ENCODE peak calls at places on chromosomes 13 and 19, in four cellular contexts. One of them, this sample, is unnamed.

GRCh38 chr13:66553391-66553790 is 676.7 kb downstream of the PCDH9 start:
- DNase-seq in K562: no peak
- DNase-seq in Panc1: no peak
- DNase-seq in HepG2: no peak
- DNase-seq in this sample: no peak

GRCh38 chr13:95641291-95641811 is 3.2 kb downstream of the DZIP1 start:
- DNase-seq in K562: no peak
- DNase-seq in HepG2: no peak
- DNase-seq in Panc1: no peak
- DNase-seq in this sample: no peak

GRCh38 chr13:71645467-71645866 is 221.5 kb downstream of the DACH1 start:
- DNase-seq in K562: no peak
- DNase-seq in HepG2: no peak
- DNase-seq in Panc1: no peak
- DNase-seq in this sample: no peak

GRCh38 chr19:11530432-11530831 is 1.5 kb upstream of the ECSIT start:
- DNase-seq in HepG2: peak
- DNase-seq in Panc1: peak
- DNase-seq in K562: peak
- DNase-seq in this sample: peak

GRCh38 chr19:15198006-15198356 is 2.8 kb downstream of the NOTCH3 start:
- DNase-seq in HepG2: no peak
- DNase-seq in K562: no peak
- DNase-seq in Panc1: no peak
- DNase-seq in this sample: no peak

GRCh38 chr13:27170521-27171243 is 929 bp downstream of the USP12 start:
- DNase-seq in Panc1: no peak
- DNase-seq in HepG2: peak
- DNase-seq in K562: peak
- DNase-seq in this sample: peak

GRCh38 chr13:42720116-42720857 is 61.1 kb upstream of the FAM216B start:
- DNase-seq in K562: peak
- DNase-seq in HepG2: peak
- DNase-seq in Panc1: peak
- DNase-seq in this sample: peak

GRCh38 chr19:4032436-4032835 is 24.9 kb downstream of the PIAS4 start:
- DNase-seq in HepG2: no peak
- DNase-seq in K562: no peak
- DNase-seq in Panc1: no peak
- DNase-seq in this sample: no peak

GRCh38 chr19:41309225-41310030 is 544 bp upstream of the CCDC97 start:
- DNase-seq in HepG2: no peak
- DNase-seq in Panc1: no peak
- DNase-seq in K562: peak
- DNase-seq in this sample: no peak

GRCh38 chr13:109126973-109127615 is 497.7 kb downstream of the MYO16 start:
- DNase-seq in HepG2: no peak
- DNase-seq in K562: no peak
- DNase-seq in Panc1: no peak
- DNase-seq in this sample: no peak

GRCh38 chr13:79995334-79995733 is 345.6 kb downstream of the SPRY2 start:
- DNase-seq in K562: no peak
- DNase-seq in HepG2: no peak
- DNase-seq in Panc1: no peak
- DNase-seq in this sample: no peak

GRCh38 chr13:103277099-103277498 is 210.9 kb upstream of the SLC10A2 start:
- DNase-seq in Panc1: no peak
- DNase-seq in K562: no peak
- DNase-seq in HepG2: no peak
- DNase-seq in this sample: no peak

GRCh38 chr13:21074601-21075302 is 13.4 kb upstream of the LATS2 start:
- DNase-seq in K562: no peak
- DNase-seq in HepG2: no peak
- DNase-seq in Panc1: no peak
- DNase-seq in this sample: no peak

GRCh38 chr13:45928843-45929242 is 77.3 kb upstream of the SIAH3 start:
- DNase-seq in K562: no peak
- DNase-seq in HepG2: no peak
- DNase-seq in Panc1: no peak
- DNase-seq in this sample: no peak

GRCh38 chr19:31110331-31110730 is 238.9 kb downstream of the TSHZ3 start:
- DNase-seq in K562: peak
- DNase-seq in Panc1: no peak
- DNase-seq in HepG2: no peak
- DNase-seq in this sample: no peak

GRCh38 chr19:49213791-49214190 is 56.2 kb downstream of the TRPM4 start:
- DNase-seq in HepG2: no peak
- DNase-seq in Panc1: no peak
- DNase-seq in K562: peak
- DNase-seq in this sample: no peak

GRCh38 chr19:34120846-34121639 is 51.3 kb upstream of the LSM14A start:
- DNase-seq in Panc1: no peak
- DNase-seq in K562: peak
- DNase-seq in HepG2: peak
- DNase-seq in this sample: peak

GRCh38 chr19:4059931-4060620 is 6.6 kb downstream of the ZBTB7A start:
- DNase-seq in Panc1: no peak
- DNase-seq in K562: peak
- DNase-seq in HepG2: no peak
- DNase-seq in this sample: no peak

GRCh38 chr13:112444416-112445399 is 68.6 kb downstream of the SPACA7 start:
- DNase-seq in HepG2: no peak
- DNase-seq in K562: no peak
- DNase-seq in Panc1: no peak
- DNase-seq in this sample: no peak

GRCh38 chr13:44576396-44577235 is 486 bp upstream of the TSC22D1 start:
- DNase-seq in HepG2: no peak
- DNase-seq in Panc1: no peak
- DNase-seq in K562: peak
- DNase-seq in this sample: no peak

GRCh38 chr13:24162604-24163003 is 2.1 kb downstream of the SPATA13 start:
- DNase-seq in HepG2: no peak
- DNase-seq in Panc1: no peak
- DNase-seq in K562: no peak
- DNase-seq in this sample: no peak

GRCh38 chr19:15235796-15236195 is 3.5 kb upstream of the EPHX3 start:
- DNase-seq in HepG2: no peak
- DNase-seq in Panc1: no peak
- DNase-seq in K562: no peak
- DNase-seq in this sample: no peak

GRCh38 chr13:79482271-79482970 is 1.5 kb downstream of the NDFIP2 start:
- DNase-seq in K562: no peak
- DNase-seq in Panc1: no peak
- DNase-seq in HepG2: no peak
- DNase-seq in this sample: no peak

GRCh38 chr19:49347835-49348234 is 12.6 kb downstream of the CD37 start:
- DNase-seq in HepG2: peak
- DNase-seq in Panc1: no peak
- DNase-seq in K562: peak
- DNase-seq in this sample: peak

GRCh38 chr19:44617481-44617880 is 4.1 kb downstream of the IGSF23 start:
- DNase-seq in Panc1: no peak
- DNase-seq in K562: no peak
- DNase-seq in HepG2: no peak
- DNase-seq in this sample: no peak

GRCh38 chr13:107641574-107641973 is 573.8 kb downstream of the LIG4 start:
- DNase-seq in K562: no peak
- DNase-seq in HepG2: no peak
- DNase-seq in Panc1: no peak
- DNase-seq in this sample: no peak

GRCh38 chr13:28322256-28322895 is 172.6 kb downstream of the FLT1 start:
- DNase-seq in Panc1: no peak
- DNase-seq in HepG2: no peak
- DNase-seq in K562: no peak
- DNase-seq in this sample: no peak

GRCh38 chr19:14517840-14518505 is at the start of gene DNAJB1:
- DNase-seq in K562: peak
- DNase-seq in Panc1: no peak
- DNase-seq in HepG2: peak
- DNase-seq in this sample: no peak

GRCh38 chr19:46198756-46199155 is 30.8 kb upstream of the IGFL1 start:
- DNase-seq in HepG2: no peak
- DNase-seq in Panc1: no peak
- DNase-seq in K562: no peak
- DNase-seq in this sample: no peak

GRCh38 chr13:31114641-31115040 is 47.1 kb downstream of the HSPH1 start:
- DNase-seq in HepG2: no peak
- DNase-seq in K562: no peak
- DNase-seq in Panc1: no peak
- DNase-seq in this sample: no peak

GRCh38 chr13:39516140-39516539 is 86.9 kb downstream of the LHFPL6 start:
- DNase-seq in Panc1: no peak
- DNase-seq in K562: no peak
- DNase-seq in HepG2: no peak
- DNase-seq in this sample: no peak

GRCh38 chr19:39825531-39826076 is 8.4 kb downstream of the DYRK1B start:
- DNase-seq in HepG2: no peak
- DNase-seq in K562: no peak
- DNase-seq in Panc1: no peak
- DNase-seq in this sample: no peak

GRCh38 chr19:4556574-4557185 is 2.8 kb downstream of the SEMA6B start:
- DNase-seq in K562: peak
- DNase-seq in Panc1: no peak
- DNase-seq in HepG2: no peak
- DNase-seq in this sample: peak

GRCh38 chr19:38692458-38693379 is 45.3 kb downstream of the ACTN4 start:
- DNase-seq in K562: no peak
- DNase-seq in HepG2: no peak
- DNase-seq in Panc1: no peak
- DNase-seq in this sample: no peak
- TF ChIP-seq TCF7L2 in K562: no peak
- TF ChIP-seq TCF7L2 in HepG2: no peak
- TF ChIP-seq TCF7L2 in Panc1: no peak
- TF ChIP-seq TCF7L2 in this sample: no peak

DNA sequence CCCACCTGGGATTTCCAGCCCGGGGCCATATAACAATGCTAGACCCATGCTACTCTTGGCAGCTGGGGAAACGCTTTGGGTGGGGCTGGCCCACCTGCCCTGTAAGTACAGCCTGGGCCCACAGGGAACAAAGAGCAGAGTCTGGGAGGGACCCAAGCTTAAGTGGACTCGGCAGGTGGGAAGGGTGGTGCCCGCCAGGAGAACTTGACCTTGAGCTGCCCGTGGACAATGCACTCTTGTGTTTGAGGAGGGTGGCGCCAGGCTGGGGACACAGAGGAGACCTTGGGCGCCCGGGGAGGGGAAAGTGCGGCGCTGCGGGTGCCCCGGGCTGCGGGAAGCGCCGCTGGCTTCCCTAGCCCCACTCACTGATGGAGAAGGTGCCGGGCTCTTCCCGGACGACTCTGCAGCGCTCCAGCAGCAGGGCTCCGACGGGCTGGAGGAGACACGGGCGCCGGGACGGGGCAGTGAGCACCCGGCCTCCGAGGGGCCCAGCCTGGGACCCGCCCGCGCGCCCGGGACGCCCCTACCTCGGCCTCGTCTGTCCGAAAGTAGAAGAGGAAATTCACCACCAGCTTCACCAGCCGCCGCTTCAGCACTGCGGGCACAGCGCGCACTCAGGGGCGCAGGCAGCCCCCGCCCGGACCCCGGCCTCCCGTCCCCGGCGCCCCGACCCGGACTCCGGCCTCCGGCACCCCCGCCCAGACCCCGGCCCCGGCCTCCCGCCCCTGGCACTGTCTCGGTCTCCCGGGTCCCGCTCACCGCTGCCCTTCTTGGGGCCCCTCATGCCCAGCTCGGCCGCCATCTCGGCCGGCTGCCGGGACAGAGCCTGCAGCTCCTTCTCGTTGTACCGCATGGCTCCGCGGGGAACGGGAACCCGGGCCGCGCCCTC is 489 bp downstream of the PLEKHJ1 start:
- DNase-seq in HepG2: peak
- DNase-seq in K562: peak
- DNase-seq in Panc1: no peak
- DNase-seq in this sample: no peak
- TF ChIP-seq POLR2AphosphoS5 in HepG2: peak
- TF ChIP-seq POLR2AphosphoS5 in K562: peak
- TF ChIP-seq POLR2AphosphoS5 in Panc1: peak
- TF ChIP-seq POLR2AphosphoS5 in this sample: peak

GRCh38 chr13:19604306-19604705 is 29.2 kb upstream of the MPHOSPH8 start:
- DNase-seq in HepG2: peak
- DNase-seq in Panc1: no peak
- DNase-seq in K562: no peak
- DNase-seq in this sample: no peak

GRCh38 chr13:19605161-19605955 is 28.1 kb upstream of the MPHOSPH8 start:
- DNase-seq in HepG2: no peak
- DNase-seq in K562: no peak
- DNase-seq in Panc1: no peak
- DNase-seq in this sample: peak

GRCh38 chr13:19597523-19597922 is 35.9 kb upstream of the MPHOSPH8 start:
- DNase-seq in K562: no peak
- DNase-seq in HepG2: no peak
- DNase-seq in Panc1: peak
- DNase-seq in this sample: no peak

GRCh38 chr13:19606152-19606551 is 27.3 kb upstream of the MPHOSPH8 start:
- DNase-seq in Panc1: no peak
- DNase-seq in HepG2: no peak
- DNase-seq in K562: no peak
- DNase-seq in this sample: no peak

DNA sequence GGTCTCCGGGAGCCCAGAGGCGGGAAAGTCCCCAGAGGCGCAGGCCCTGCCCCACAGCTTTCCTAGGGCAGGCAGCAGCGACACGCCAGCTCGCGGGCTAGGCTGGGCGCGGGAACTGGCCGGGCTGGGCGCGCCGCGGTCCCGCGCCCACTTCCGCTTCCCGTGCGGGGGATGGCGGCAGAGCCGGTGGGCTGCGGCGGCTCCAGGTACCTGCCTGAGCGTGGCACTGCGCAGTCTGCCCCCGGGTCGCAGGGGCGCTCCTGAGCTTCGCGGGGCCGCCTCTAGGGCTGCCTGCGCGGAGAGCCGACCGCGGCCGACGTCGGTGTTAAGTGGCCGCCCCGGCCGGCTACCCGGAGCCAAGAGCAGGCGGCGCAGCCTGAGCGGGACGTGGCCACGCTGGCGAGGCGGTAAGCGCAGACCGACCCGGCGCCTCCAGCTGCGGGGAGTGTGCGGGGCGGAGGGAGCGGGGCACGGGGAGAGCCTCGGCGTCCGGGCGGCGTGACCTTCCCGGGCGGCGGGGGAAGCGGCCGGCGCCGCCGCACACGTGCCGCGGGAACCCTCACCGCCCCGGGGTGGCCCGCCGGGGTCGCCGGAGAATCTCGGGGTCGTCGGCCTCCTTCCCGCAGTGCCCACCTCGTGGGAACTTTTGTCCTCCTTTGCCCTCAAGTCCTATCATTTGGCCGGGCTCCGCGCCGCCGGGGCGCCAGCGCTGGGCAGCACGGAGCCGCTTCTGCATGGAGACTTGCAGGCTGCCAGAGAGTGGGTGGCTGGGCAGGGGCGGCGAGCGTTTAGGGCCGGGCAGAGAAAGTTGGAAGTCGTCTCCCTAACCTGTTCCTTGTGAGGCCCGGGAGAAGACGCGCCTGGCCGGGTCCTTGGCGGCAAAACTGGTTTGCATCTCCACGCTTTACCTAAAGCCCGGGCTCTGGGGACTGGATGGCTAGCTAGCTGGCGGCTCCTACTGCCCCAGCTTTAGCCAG is 31.4 kb upstream of the MPHOSPH8 start:
- DNase-seq in Panc1: no peak
- DNase-seq in K562: peak
- DNase-seq in HepG2: peak
- DNase-seq in this sample: no peak
- TF ChIP-seq TCF7L2 in Panc1: no peak
- TF ChIP-seq TCF7L2 in K562: no peak
- TF ChIP-seq TCF7L2 in HepG2: no peak
- TF ChIP-seq TCF7L2 in this sample: no peak

GRCh38 chr19:54207908-54208783 is 7.5 kb downstream of the RPS9 start:
- DNase-seq in HepG2: peak
- DNase-seq in Panc1: no peak
- DNase-seq in K562: peak
- DNase-seq in this sample: no peak
- TF ChIP-seq POLR2AphosphoS5 in HepG2: peak
- TF ChIP-seq POLR2AphosphoS5 in Panc1: peak
- TF ChIP-seq POLR2AphosphoS5 in K562: peak
- TF ChIP-seq POLR2AphosphoS5 in this sample: no peak

This sample was measured in HCT116.